ENCODE peak calls at places on chromosomes 11 and 22, in six cellular contexts. D, Z, C, M, I and S are unnamed samples.

GRCh38 chr11:73260127-73260457 is 12.0 kb upstream of the P2RY6 start:
- DNase-seq in D (no peak), Z (no peak), C (no peak), M (no peak), I (no peak), S (no peak)

GRCh38 chr11:113006916-113007445 is 45.8 kb downstream of the NCAM1 start:
- DNase-seq in D (no peak), M (no peak), C (no peak), Z (no peak), I (no peak), S (no peak)

GRCh38 chr22:19120829-19121630 is 1.2 kb downstream of the DGCR2 start:
- DNase-seq in D (no peak), Z (no peak), M (peak), I (peak), C (no peak), S (no peak)

GRCh38 chr22:29096736-29097669 is 24.2 kb downstream of the KREMEN1 start:
- DNase-seq in I (peak), M (peak), Z (no peak), C (no peak), D (no peak), S (no peak)

GRCh38 chr11:118744001-118744400 is 47.0 kb downstream of the DDX6 start:
- DNase-seq in Z (no peak), D (peak), I (no peak), C (no peak), M (no peak), S (no peak)

GRCh38 chr22:39868741-39869140 is 24.8 kb downstream of the ENTHD1 start:
- DNase-seq in D (no peak), C (peak), M (no peak), I (no peak), Z (no peak), S (no peak)

GRCh38 chr11:103798029-103798428 is 238.4 kb upstream of the DDI1 start:
- DNase-seq in C (no peak), Z (no peak), M (no peak), I (no peak), D (no peak), S (no peak)

GRCh38 chr11:71084306-71085012 is 167.9 kb downstream of the SHANK2 start:
- DNase-seq in C (no peak), M (no peak), D (no peak), Z (no peak), I (no peak), S (no peak)

GRCh38 chr22:50531546-50532352 is 1.9 kb upstream of the TYMP start:
- DNase-seq in Z (peak), I (no peak), D (peak), C (no peak), M (no peak), S (peak)

GRCh38 chr22:25083414-25084166 is 116.1 kb upstream of the CRYBB3 start:
- DNase-seq in D (peak), Z (no peak), C (no peak), I (no peak), M (peak), S (no peak)

GRCh38 chr22:50610581-50610980 is 10.0 kb downstream of the MAPK8IP2 start:
- DNase-seq in I (no peak), D (peak), Z (no peak), C (no peak), M (no peak), S (no peak)

GRCh38 chr22:37026325-37026724 is 6.8 kb downstream of the MPST start:
- DNase-seq in C (no peak), D (no peak), Z (no peak), M (no peak), I (no peak), S (no peak)

GRCh38 chr11:119652907-119653659 is 75.9 kb downstream of the NECTIN1 start:
- DNase-seq in C (no peak), I (no peak), M (no peak), D (no peak), Z (no peak), S (no peak)

GRCh38 chr11:20156876-20157613 is 3.2 kb downstream of the DBX1 start:
- DNase-seq in D (no peak), Z (no peak), I (no peak), C (no peak), M (no peak), S (no peak)

GRCh38 chr22:25120093-25120561 is 79.5 kb upstream of the CRYBB3 start:
- DNase-seq in I (no peak), C (no peak), D (no peak), M (peak), Z (no peak), S (no peak)

GRCh38 chr11:35747638-35748037 is 85.1 kb downstream of the TRIM44 start:
- DNase-seq in M (no peak), Z (no peak), C (no peak), I (no peak), D (no peak), S (no peak)

GRCh38 chr22:17401728-17402127 is 32.5 kb downstream of the CECR2 start:
- DNase-seq in I (no peak), D (no peak), Z (no peak), C (no peak), M (no peak), S (no peak)
- TF ChIP-seq TAF1 in I (no peak), D (no peak), Z (no peak), C (no peak), M (no peak), S (no peak)

GRCh38 chr11:68282141-68282860 is 10.5 kb upstream of the C11orf24 start:
- DNase-seq in Z (peak), C (peak), D (no peak), M (no peak), I (peak), S (peak)
- TF ChIP-seq TAF1 in Z (no peak), C (no peak), D (no peak), M (no peak), I (no peak), S (no peak)

GRCh38 chr11:45470151-45471001 is 184.2 kb upstream of the SYT13 start:
- DNase-seq in D (no peak), M (no peak), C (no peak), Z (no peak), I (no peak), S (no peak)
- TF ChIP-seq TAF1 in D (no peak), M (no peak), C (no peak), Z (no peak), I (no peak), S (no peak)

GRCh38 chr11:16924462-16924825 is 89.8 kb downstream of the PLEKHA7 start:
- DNase-seq in I (no peak), D (no peak), M (no peak), C (no peak), Z (no peak), S (no peak)
- TF ChIP-seq TAF1 in I (no peak), D (no peak), M (no peak), C (no peak), Z (no peak), S (no peak)

GRCh38 chr22:23093090-23093788 is 22.9 kb downstream of the GNAZ start:
- DNase-seq in M (no peak), Z (no peak), D (no peak), I (peak), C (no peak), S (no peak)
- TF ChIP-seq TAF1 in M (no peak), Z (no peak), D (no peak), I (no peak), C (no peak), S (no peak)

DNA sequence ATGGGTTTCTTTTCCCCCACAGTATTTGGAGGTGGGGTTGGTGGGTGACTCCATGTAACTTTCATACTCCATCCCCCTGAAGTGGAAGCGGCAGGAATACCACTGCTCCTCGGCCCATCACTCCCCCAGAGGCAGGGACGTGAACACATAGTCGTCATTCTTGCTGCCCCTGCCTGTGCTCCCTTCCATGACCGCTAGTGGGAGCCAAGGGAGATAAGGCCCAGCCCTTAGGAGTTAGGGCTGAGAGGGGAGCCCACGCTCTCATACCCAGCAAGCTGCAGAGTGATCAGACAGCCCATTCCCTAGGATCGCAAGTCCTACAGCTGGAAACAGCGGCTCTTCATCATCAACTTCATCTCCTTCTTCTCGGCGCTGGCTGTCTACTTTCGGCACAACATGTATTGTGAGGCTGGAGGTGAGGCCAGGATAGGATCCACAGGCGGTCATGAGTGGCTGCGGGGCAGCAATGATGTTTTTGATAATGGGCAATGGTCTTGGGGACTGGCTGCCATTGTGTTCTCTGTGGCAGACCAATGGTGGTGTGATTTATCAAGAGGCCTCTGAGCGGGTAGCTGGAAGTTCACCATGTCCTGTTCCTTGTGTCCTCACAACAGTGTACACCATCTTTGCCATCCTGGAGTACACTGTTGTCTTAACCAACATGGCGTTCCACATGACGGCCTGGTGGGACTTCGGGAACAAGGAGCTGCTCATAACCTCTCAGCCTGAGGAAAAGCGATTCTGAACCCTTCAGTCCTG is 15.9 kb downstream of the RHOG start:
- DNase-seq in I (peak), C (no peak), Z (peak), M (peak), D (peak), S (peak)
- TF ChIP-seq TAF1 in I (peak), C (no peak), Z (no peak), M (no peak), D (no peak), S (no peak)